ENCODE peak calls at places on chromosome 1, in ten cellular contexts. U is mucosa of descending colon; P is CD8-positive, alpha-beta memory T cell; W is aorta; G is stimulated activated CD8-positive, alpha-beta memory T cell treated with anti-CD3 and anti-CD28 coated beads, Interleukin-2, amount 100 ng/mL, for 48 hours; O is retina; K is IMR-90; Q is anterior cingulate cortex; C is skeletal muscle cell; T is ureter. V is an unnamed sample.

GRCh38 chr1:201772178-201772577 is 56.8 kb upstream of the IPO9 start:
- DNase-seq in U (no peak), P (no peak), W (no peak), G (no peak), O (no peak), K (no peak), Q (no peak), C (no peak), T (no peak), V (no peak)

GRCh38 chr1:38804062-38804886 is 55.3 kb downstream of the RRAGC start:
- DNase-seq in U (no peak), P (no peak), W (no peak), G (no peak), O (peak; percentile 74), K (no peak), Q (no peak), C (no peak), T (no peak), V (peak; percentile 43)

GRCh38 chr1:213296558-213296957 is 245.5 kb downstream of the RPS6KC1 start:
- DNase-seq in U (no peak), P (no peak), W (no peak), G (no peak), O (no peak), K (peak; percentile 4), Q (no peak), C (no peak), T (no peak), V (peak; percentile 6)

GRCh38 chr1:245888809-245889208 is 618.3 kb downstream of the SMYD3 start:
- DNase-seq in U (no peak), P (no peak), W (no peak), G (no peak), O (no peak), K (peak; percentile 41), Q (no peak), C (no peak), T (no peak), V (peak; percentile 46)

GRCh38 chr1:178004926-178005391 is 35.1 kb upstream of the SEC16B start:
- DNase-seq in U (no peak), P (no peak), W (no peak), G (no peak), O (peak; percentile 80), K (peak; percentile 72), Q (no peak), C (peak; percentile 9), T (no peak), V (peak; percentile 72)

GRCh38 chr1:1001057-1001630 is 1.2 kb upstream of the HES4 start:
- DNase-seq in U (peak; percentile 56), P (no peak), W (peak; percentile 50), G (no peak), O (no peak), K (no peak), Q (no peak), C (no peak), T (peak; percentile 55), V (no peak)

GRCh38 chr1:234621657-234622335 is 11.8 kb upstream of the IRF2BP2 start:
- DNase-seq in U (no peak), P (no peak), W (no peak), G (no peak), O (no peak), K (peak; percentile 71), Q (no peak), C (peak; percentile 93), T (no peak), V (peak; percentile 81)

GRCh38 chr1:114956570-114956969 is 73.1 kb upstream of the TSHB start:
- DNase-seq in U (no peak), P (no peak), W (no peak), G (no peak), O (no peak), K (no peak), Q (no peak), C (no peak), T (no peak), V (peak; percentile 23)

GRCh38 chr1:96843196-96843595 is 121.6 kb downstream of the PTBP2 start:
- DNase-seq in U (no peak), P (no peak), W (no peak), G (no peak), O (no peak), K (peak; percentile 57), Q (no peak), C (peak; percentile 58), T (no peak), V (peak; percentile 74)